ENCODE peak calls at places on chromosomes 11 and 22, in nine cellular contexts. One of them, this sample, is unnamed.

GRCh38 chr11:10205928-10206327 is 88.1 kb downstream of the SBF2 start:
- DNase-seq in M059J: peak; percentile 53
- DNase-seq in nephron progenitor cell: peak; percentile 28
- DNase-seq in adrenal gland: no peak
- DNase-seq in myocyte: peak; percentile 26
- DNase-seq in ureter: no peak
- DNase-seq in HT1080: no peak
- DNase-seq in ACHN: no peak
- DNase-seq in heart right ventricle: no peak
- DNase-seq in this sample: no peak

GRCh38 chr22:20859615-20860014 is 808 bp downstream of the SNAP29 start:
- DNase-seq in adrenal gland: no peak
- DNase-seq in nephron progenitor cell: no peak
- DNase-seq in heart right ventricle: no peak
- DNase-seq in M059J: no peak
- DNase-seq in ACHN: no peak
- DNase-seq in ureter: no peak
- DNase-seq in myocyte: no peak
- DNase-seq in HT1080: no peak
- DNase-seq in this sample: no peak

GRCh38 chr11:36436084-36436483 is 74.0 kb downstream of the TRAF6 start:
- DNase-seq in M059J: no peak
- DNase-seq in heart right ventricle: no peak
- DNase-seq in nephron progenitor cell: no peak
- DNase-seq in ACHN: no peak
- DNase-seq in HT1080: no peak
- DNase-seq in myocyte: no peak
- DNase-seq in ureter: no peak
- DNase-seq in adrenal gland: peak; percentile 56
- DNase-seq in this sample: no peak

GRCh38 chr22:50261615-50262459 is at the start of gene MAPK12:
- DNase-seq in myocyte: peak; percentile 40
- DNase-seq in M059J: peak; percentile 29
- DNase-seq in adrenal gland: no peak
- DNase-seq in heart right ventricle: peak; percentile 59
- DNase-seq in ureter: no peak
- DNase-seq in ACHN: peak; percentile 43
- DNase-seq in HT1080: no peak
- DNase-seq in nephron progenitor cell: peak; percentile 81
- DNase-seq in this sample: peak; percentile 68

GRCh38 chr11:18171377-18172000 is 1.1 kb upstream of the MRGPRX4 start:
- DNase-seq in ureter: no peak
- DNase-seq in ACHN: peak; percentile 45
- DNase-seq in M059J: peak; percentile 45
- DNase-seq in adrenal gland: peak; percentile 28
- DNase-seq in HT1080: peak; percentile 69
- DNase-seq in nephron progenitor cell: peak; percentile 42
- DNase-seq in myocyte: no peak
- DNase-seq in heart right ventricle: no peak
- DNase-seq in this sample: peak; percentile 11

GRCh38 chr22:36385491-36386350 is 2.0 kb downstream of the MYH9 start:
- DNase-seq in adrenal gland: peak; percentile 76
- DNase-seq in HT1080: peak; percentile 73
- DNase-seq in myocyte: peak; percentile 66
- DNase-seq in nephron progenitor cell: no peak
- DNase-seq in heart right ventricle: no peak
- DNase-seq in ureter: no peak
- DNase-seq in M059J: no peak
- DNase-seq in ACHN: peak; percentile 66
- DNase-seq in this sample: peak; percentile 38

GRCh38 chr11:105937331-105937730 is 84.7 kb downstream of the MSANTD4 start:
- DNase-seq in ACHN: peak; percentile 36
- DNase-seq in ureter: no peak
- DNase-seq in HT1080: peak; percentile 49
- DNase-seq in nephron progenitor cell: no peak
- DNase-seq in heart right ventricle: no peak
- DNase-seq in myocyte: peak; percentile 13
- DNase-seq in adrenal gland: no peak
- DNase-seq in M059J: peak; percentile 81
- DNase-seq in this sample: no peak

GRCh38 chr22:49284931-49285330 is 542.7 kb downstream of the BRD1 start:
- DNase-seq in ureter: no peak
- DNase-seq in ACHN: no peak
- DNase-seq in heart right ventricle: no peak
- DNase-seq in nephron progenitor cell: no peak
- DNase-seq in adrenal gland: no peak
- DNase-seq in myocyte: no peak
- DNase-seq in M059J: no peak
- DNase-seq in HT1080: no peak
- DNase-seq in this sample: no peak

GRCh38 chr11:75498556-75499255 is 27.0 kb downstream of the GDPD5 start:
- DNase-seq in heart right ventricle: no peak
- DNase-seq in adrenal gland: no peak
- DNase-seq in ACHN: no peak
- DNase-seq in myocyte: peak; percentile 53
- DNase-seq in nephron progenitor cell: no peak
- DNase-seq in ureter: no peak
- DNase-seq in M059J: peak; percentile 56
- DNase-seq in HT1080: peak; percentile 47
- DNase-seq in this sample: no peak

GRCh38 chr11:96161271-96162089 is 181.5 kb downstream of the MAML2 start:
- DNase-seq in heart right ventricle: no peak
- DNase-seq in ACHN: no peak
- DNase-seq in M059J: no peak
- DNase-seq in nephron progenitor cell: peak; percentile 26
- DNase-seq in adrenal gland: no peak
- DNase-seq in HT1080: no peak
- DNase-seq in ureter: no peak
- DNase-seq in myocyte: no peak
- DNase-seq in this sample: no peak

GRCh38 chr22:50737728-50738648 is at the start of gene ACR:
- DNase-seq in M059J: no peak
- DNase-seq in HT1080: no peak
- DNase-seq in myocyte: no peak
- DNase-seq in nephron progenitor cell: no peak
- DNase-seq in ACHN: no peak
- DNase-seq in heart right ventricle: no peak
- DNase-seq in adrenal gland: no peak
- DNase-seq in ureter: peak; percentile 40
- DNase-seq in this sample: no peak

This sample was measured in BE2C.